ENCODE peak calls at places on chromosomes 2 and 18, in nine cellular contexts. W is testis, B is HCT116, S is colonic mucosa, Z is tibial nerve, L is fibroblast of pulmonary artery, M is GM12865, X is A549, A is MM.1S. G is an unnamed sample.

GRCh38 chr2:25165992-25166618 is 2.3 kb downstream of the POMC start:
- DNase-seq in W (peak), B (peak), S (peak), Z (no peak), L (no peak), M (peak), X (peak), A (peak), G (no peak)

GRCh38 chr2:73290049-73290839 is 3.1 kb downstream of the EGR4 start:
- DNase-seq in W (peak), B (no peak), S (peak), Z (no peak), L (peak), M (peak), X (peak), A (peak), G (no peak)

GRCh38 chr2:142872900-142873724 is 4.4 kb upstream of the KYNU start:
- DNase-seq in W (no peak), B (no peak), S (no peak), Z (no peak), L (peak), M (no peak), X (peak), A (no peak), G (no peak)

GRCh38 chr2:119155633-119156032 is 2.9 kb downstream of the C1QL2 start:
- DNase-seq in W (no peak), B (no peak), S (no peak), Z (no peak), L (no peak), M (no peak), X (no peak), A (no peak), G (no peak)

GRCh38 chr2:26772064-26773001 is 8.2 kb downstream of the SLC35F6 start:
- DNase-seq in W (peak), B (no peak), S (peak), Z (peak), L (peak), M (no peak), X (peak), A (no peak), G (peak)

GRCh38 chr18:7545734-7546133 is 21.4 kb upstream of the PTPRM start:
- DNase-seq in W (no peak), B (no peak), S (no peak), Z (no peak), L (peak), M (no peak), X (no peak), A (no peak), G (no peak)

GRCh38 chr2:224180810-224181209 is 141.7 kb upstream of the SERPINE2 start:
- DNase-seq in W (no peak), B (no peak), S (no peak), Z (no peak), L (no peak), M (no peak), X (no peak), A (no peak), G (no peak)

GRCh38 chr2:108447947-108448677 is 894 bp upstream of the GCC2 start:
- DNase-seq in W (peak), B (no peak), S (no peak), Z (no peak), L (no peak), M (no peak), X (no peak), A (peak), G (no peak)

GRCh38 chr18:11849845-11850747 is 1.1 kb upstream of the CHMP1B start:
- DNase-seq in W (peak), B (peak), S (peak), Z (peak), L (peak), M (peak), X (peak), A (peak), G (peak)

GRCh38 chr2:44934024-44934423 is 7.5 kb upstream of the SIX3 start:
- DNase-seq in W (no peak), B (no peak), S (no peak), Z (no peak), L (no peak), M (no peak), X (no peak), A (no peak), G (no peak)

GRCh38 chr2:225282858-225283693 is 116.4 kb upstream of the NYAP2 start:
- DNase-seq in W (peak), B (peak), S (peak), Z (no peak), L (peak), M (peak), X (peak), A (peak), G (no peak)

GRCh38 chr2:6812857-6813530 is 52.7 kb downstream of the CMPK2 start:
- DNase-seq in W (no peak), B (no peak), S (no peak), Z (no peak), L (no peak), M (no peak), X (no peak), A (no peak), G (no peak)

GRCh38 chr2:196902828-196903227 is 23.7 kb downstream of the PGAP1 start:
- DNase-seq in W (no peak), B (no peak), S (no peak), Z (no peak), L (no peak), M (no peak), X (no peak), A (no peak), G (no peak)

GRCh38 chr2:113857454-113857853 is 32.4 kb upstream of the ACTR3 start:
- DNase-seq in W (no peak), B (no peak), S (no peak), Z (no peak), L (no peak), M (no peak), X (no peak), A (no peak), G (no peak)

GRCh38 chr2:85755122-85756027 is 1.6 kb downstream of the ATOH8 start:
- DNase-seq in W (no peak), B (no peak), S (no peak), Z (no peak), L (peak), M (peak), X (no peak), A (no peak), G (no peak)

GRCh38 chr2:9695916-9696315 is 65.1 kb upstream of the YWHAQ start:
- DNase-seq in W (no peak), B (no peak), S (no peak), Z (no peak), L (no peak), M (no peak), X (peak), A (no peak), G (no peak)

GRCh38 chr2:109284816-109285215 is 155.8 kb downstream of the SH3RF3 start:
- DNase-seq in W (no peak), B (no peak), S (no peak), Z (no peak), L (peak), M (no peak), X (no peak), A (no peak), G (no peak)

GRCh38 chr2:169107645-169108044 is 38.3 kb downstream of the DHRS9 start:
- DNase-seq in W (no peak), B (no peak), S (no peak), Z (no peak), L (no peak), M (peak), X (no peak), A (peak), G (no peak)

GRCh38 chr2:25131567-25132295 is 36.6 kb downstream of the POMC start:
- DNase-seq in W (no peak), B (no peak), S (peak), Z (peak), L (peak), M (no peak), X (no peak), A (no peak), G (no peak)

GRCh38 chr2:16295891-16296290 is 355.5 kb downstream of the MYCN start:
- DNase-seq in W (no peak), B (no peak), S (no peak), Z (no peak), L (no peak), M (no peak), X (no peak), A (no peak), G (no peak)

GRCh38 chr2:42906557-42907380 is 114.4 kb upstream of the HAAO start:
- DNase-seq in W (peak), B (no peak), S (peak), Z (peak), L (no peak), M (peak), X (no peak), A (no peak), G (peak)

GRCh38 chr2:74919827-74920226 is 38.6 kb upstream of the POLE4 start:
- DNase-seq in W (peak), B (peak), S (peak), Z (peak), L (peak), M (peak), X (peak), A (peak), G (no peak)

GRCh38 chr18:58392336-58393000 is 236.4 kb downstream of the ALPK2 start:
- DNase-seq in W (no peak), B (no peak), S (no peak), Z (no peak), L (peak), M (no peak), X (no peak), A (no peak), G (no peak)

GRCh38 chr2:44668336-44668735 is 273.2 kb upstream of the SIX3 start:
- DNase-seq in W (no peak), B (peak), S (no peak), Z (no peak), L (no peak), M (peak), X (peak), A (no peak), G (no peak)

GRCh38 chr2:10987439-10987838 is 75.7 kb downstream of the KCNF1 start:
- DNase-seq in W (no peak), B (no peak), S (no peak), Z (no peak), L (no peak), M (no peak), X (no peak), A (no peak), G (no peak)

GRCh38 chr18:21896732-21897336 is 156.2 kb downstream of the MIB1 start:
- DNase-seq in W (no peak), B (no peak), S (peak), Z (no peak), L (no peak), M (no peak), X (no peak), A (no peak), G (no peak)

GRCh38 chr2:134173338-134174016 is 80.4 kb upstream of the MGAT5 start:
- DNase-seq in W (no peak), B (no peak), S (peak), Z (no peak), L (no peak), M (no peak), X (no peak), A (no peak), G (no peak)

GRCh38 chr2:150729495-150729955 is 242.1 kb upstream of the RND3 start:
- DNase-seq in W (no peak), B (no peak), S (no peak), Z (no peak), L (no peak), M (peak), X (no peak), A (no peak), G (no peak)

GRCh38 chr2:170813611-170814550 is 2.8 kb upstream of the GAD1 start:
- DNase-seq in W (peak), B (no peak), S (no peak), Z (no peak), L (peak), M (peak), X (peak), A (peak), G (no peak)

GRCh38 chr2:118102433-118103082 is 14.3 kb downstream of the INSIG2 start:
- DNase-seq in W (no peak), B (no peak), S (no peak), Z (no peak), L (peak), M (no peak), X (no peak), A (no peak), G (no peak)

GRCh38 chr2:128979182-128979581 is 660.5 kb upstream of the HS6ST1 start:
- DNase-seq in W (no peak), B (no peak), S (no peak), Z (no peak), L (no peak), M (no peak), X (no peak), A (no peak), G (no peak)

GRCh38 chr2:38218583-38218982 is 142.6 kb upstream of the CYP1B1 start:
- DNase-seq in W (peak), B (no peak), S (no peak), Z (no peak), L (peak), M (no peak), X (no peak), A (no peak), G (no peak)

GRCh38 chr2:109238580-109238979 is 109.6 kb downstream of the SH3RF3 start:
- DNase-seq in W (peak), B (no peak), S (peak), Z (no peak), L (peak), M (peak), X (no peak), A (peak), G (no peak)

GRCh38 chr2:17043173-17043572 is 377.5 kb upstream of the CYRIA start:
- DNase-seq in W (no peak), B (no peak), S (no peak), Z (no peak), L (peak), M (no peak), X (no peak), A (no peak), G (no peak)

GRCh38 chr2:192286093-192286701 is 91.5 kb upstream of the TMEFF2 start:
- DNase-seq in W (peak), B (peak), S (no peak), Z (no peak), L (peak), M (peak), X (peak), A (peak), G (no peak)

GRCh38 chr2:109437325-109438090 is 176.3 kb downstream of the SEPTIN10 start:
- DNase-seq in W (no peak), B (no peak), S (no peak), Z (no peak), L (no peak), M (no peak), X (no peak), A (no peak), G (no peak)

GRCh38 chr18:63131106-63131943 is 188.2 kb downstream of the BCL2 start:
- DNase-seq in W (peak), B (no peak), S (peak), Z (peak), L (peak), M (peak), X (peak), A (peak), G (no peak)

DNA sequence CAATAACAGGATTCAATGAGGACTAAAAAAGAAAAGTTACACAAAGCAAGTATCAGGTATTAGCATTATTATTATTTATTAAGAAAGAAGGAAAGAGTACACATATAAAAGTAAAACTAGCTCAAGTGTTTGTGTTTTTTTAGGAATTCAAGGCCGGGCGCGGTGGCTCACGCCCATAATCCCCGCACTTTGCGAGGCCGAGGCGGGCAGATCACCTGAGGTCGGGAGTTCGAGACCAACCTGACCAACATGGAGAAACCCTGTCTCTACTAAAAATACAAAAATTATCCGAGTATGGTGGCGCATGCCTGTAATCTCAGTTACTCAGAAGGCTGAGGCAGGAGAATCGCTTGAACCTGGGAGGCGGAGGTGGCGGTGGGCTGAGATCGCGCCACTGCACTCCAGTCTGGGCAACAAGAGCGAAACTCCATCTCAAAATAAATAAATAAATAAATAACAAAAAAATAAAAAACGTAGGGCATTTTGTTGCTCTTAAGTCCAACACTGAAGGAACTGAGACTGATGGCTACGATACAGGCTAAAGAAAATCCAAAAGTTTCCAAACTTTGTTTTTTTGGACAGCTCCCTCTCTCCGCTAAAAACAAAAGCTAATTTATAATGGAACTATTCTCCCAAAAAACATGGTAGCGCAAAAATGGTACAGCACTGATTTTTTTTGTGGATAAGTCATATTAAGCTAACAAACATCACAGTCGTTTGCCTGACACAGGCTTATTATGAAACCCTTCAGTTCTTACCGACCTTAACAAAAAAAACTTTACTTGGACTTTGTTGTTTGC is 1.7 kb downstream of the TRAPPC8 start:
- DNase-seq in W (no peak), B (no peak), S (no peak), Z (no peak), L (no peak), M (no peak), X (no peak), A (no peak), G (no peak)
- H3K4me3 ChIP-seq in W (peak), B (peak), S (peak), Z (peak), L (peak), M (peak), X (peak), A (peak), G (peak)

GRCh38 chr2:32627441-32627900 is 379 bp upstream of the TTC27 start:
- DNase-seq in W (peak), B (no peak), S (peak), Z (no peak), L (peak), M (no peak), X (peak), A (peak), G (no peak)
- TF ChIP-seq CTCF in W (no peak), B (no peak), S (no peak), Z (no peak), L (peak), M (no peak), X (no peak), A (peak), G (peak)

DNA sequence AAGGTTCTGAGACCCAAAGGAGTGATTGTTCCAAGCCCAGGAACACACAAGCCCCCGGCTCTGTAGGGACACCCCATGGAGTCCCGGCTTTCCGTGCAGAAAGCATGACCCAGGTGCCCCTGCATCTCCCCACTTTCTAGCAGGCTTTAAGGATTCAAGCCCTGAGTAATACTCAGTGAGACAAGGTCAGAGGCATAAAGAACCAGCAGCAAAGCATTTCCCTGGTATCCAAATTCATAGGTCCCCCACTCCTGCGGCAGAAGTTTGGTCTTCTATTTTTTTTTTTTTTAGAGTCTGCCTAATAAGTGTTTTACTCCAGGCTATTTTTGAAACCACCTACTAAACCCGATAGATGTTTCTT is 16.3 kb downstream of the TSHZ1 start:
- DNase-seq in W (no peak), B (no peak), S (no peak), Z (no peak), L (no peak), M (no peak), X (no peak), A (no peak), G (no peak)
- H3K4me3 ChIP-seq in W (no peak), B (no peak), S (no peak), Z (peak), L (peak), M (no peak), X (no peak), A (no peak), G (no peak)

GRCh38 chr18:13446581-13447470 is 228.3 kb downstream of the LDLRAD4 start:
- DNase-seq in W (no peak), B (no peak), S (no peak), Z (no peak), L (no peak), M (no peak), X (peak), A (no peak), G (no peak)
- TF ChIP-seq CTCF in W (no peak), B (no peak), S (no peak), Z (no peak), L (no peak), M (no peak), X (no peak), A (no peak), G (no peak)

DNA sequence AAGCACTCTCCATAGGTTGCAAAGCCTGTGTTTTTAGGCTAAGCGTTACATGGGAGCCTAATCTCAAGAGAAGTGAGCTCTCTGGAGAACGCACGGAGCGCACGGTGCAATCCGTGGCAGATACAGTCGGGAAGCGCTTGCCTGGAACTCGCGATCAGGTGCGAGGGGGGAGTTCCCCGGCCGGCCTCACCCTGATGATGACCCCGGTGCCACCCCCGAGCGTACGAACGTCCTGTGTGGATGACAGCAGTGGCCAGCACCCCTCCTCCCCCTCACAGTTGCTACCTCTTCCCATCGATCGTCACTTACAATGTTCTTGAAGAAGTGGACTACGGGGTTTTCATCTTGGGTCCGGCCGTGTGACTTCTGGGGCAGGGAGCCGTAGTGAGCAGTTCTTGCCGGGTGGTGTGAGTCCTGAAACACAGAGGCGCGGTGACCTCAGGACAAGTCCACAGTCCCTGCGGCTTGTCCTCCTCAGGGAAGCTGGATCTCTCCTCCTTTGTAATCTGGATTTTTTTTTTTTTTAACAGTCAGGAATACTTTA is 142.9 kb downstream of the MBP start:
- DNase-seq in W (no peak), B (no peak), S (no peak), Z (no peak), L (no peak), M (no peak), X (no peak), A (no peak), G (no peak)
- H3K4me3 ChIP-seq in W (no peak), B (no peak), S (no peak), Z (no peak), L (no peak), M (no peak), X (no peak), A (no peak), G (no peak)